ENCODE peak calls at places on chromosomes 6 and 20, in six cellular contexts. M is ovary, J is brain microvascular endothelial cell, O is epithelial cell of esophagus, N is choroid plexus epithelial cell, P is heart left ventricle. B is an unnamed sample.

GRCh38 chr6:83417880-83418663 is 12.8 kb downstream of the ME1 start:
- DNase-seq in N (peak; percentile 90), J (peak; percentile 37), O (peak; percentile 72), P (no peak), M (no peak), B (peak; percentile 60)

GRCh38 chr6:105001063-105001462 is 44.2 kb downstream of the LIN28B start:
- DNase-seq in J (no peak), M (no peak), O (no peak), N (no peak), P (no peak), B (no peak)

GRCh38 chr20:7195704-7196103 is 428.2 kb downstream of the BMP2 start:
- DNase-seq in P (no peak), N (peak; percentile 99), M (no peak), O (peak; percentile 91), J (peak; percentile 85), B (peak; percentile 95)

GRCh38 chr20:47489448-47489872 is 12.2 kb upstream of the NCOA3 start:
- DNase-seq in J (no peak), N (no peak), M (no peak), P (peak; percentile 40), O (no peak), B (no peak)

GRCh38 chr6:139706949-139707348 is 332.5 kb upstream of the CITED2 start:
- DNase-seq in P (no peak), N (no peak), M (no peak), O (no peak), J (no peak), B (no peak)

GRCh38 chr6:148779142-148779562 is 32.3 kb downstream of the UST start:
- DNase-seq in P (no peak), M (no peak), J (no peak), N (peak; percentile 61), O (no peak), B (peak; percentile 52)

GRCh38 chr6:85396159-85396808 is 53.6 kb upstream of the NT5E start:
- DNase-seq in J (no peak), O (no peak), M (no peak), N (no peak), P (no peak), B (no peak)

GRCh38 chr20:48189177-48189576 is 403.9 kb upstream of the SULF2 start:
- DNase-seq in M (no peak), N (peak; percentile 49), O (peak; percentile 89), J (peak; percentile 4), P (no peak), B (peak; percentile 68)

GRCh38 chr6:30578051-30578450 is 6.8 kb downstream of the ABCF1 start:
- DNase-seq in O (no peak), P (no peak), J (no peak), N (no peak), M (no peak), B (no peak)

GRCh38 chr6:142296975-142297604 is 4.7 kb upstream of the ADGRG6 start:
- DNase-seq in O (no peak), J (no peak), N (no peak), P (no peak), M (no peak), B (no peak)

GRCh38 chr6:88513920-88514319 is 347.8 kb upstream of the CNR1 start:
- DNase-seq in N (peak; percentile 16), M (no peak), P (no peak), O (no peak), J (no peak), B (peak; percentile 7)
- TF ChIP-seq CTCF in N (peak; percentile 24), M (no peak), P (no peak), O (no peak), J (peak; percentile 17), B (no peak)

GRCh38 chr6:56807992-56808342 is 146.9 kb upstream of the BEND6 start:
- DNase-seq in M (no peak), J (no peak), O (peak; percentile 37), N (peak; percentile 61), P (no peak), B (no peak)

GRCh38 chr6:56807335-56807991 is 147.4 kb upstream of the BEND6 start:
- DNase-seq in P (no peak), N (peak; percentile 26), O (no peak), M (no peak), J (no peak), B (peak; percentile 36)

GRCh38 chr6:56806368-56806767 is 148.5 kb upstream of the BEND6 start:
- DNase-seq in M (no peak), N (no peak), O (no peak), P (no peak), J (no peak), B (no peak)

GRCh38 chr6:56804996-56805395 is 149.9 kb upstream of the BEND6 start:
- DNase-seq in N (peak; percentile 77), O (peak; percentile 83), P (no peak), M (no peak), J (peak; percentile 65), B (peak; percentile 61)

DNA sequence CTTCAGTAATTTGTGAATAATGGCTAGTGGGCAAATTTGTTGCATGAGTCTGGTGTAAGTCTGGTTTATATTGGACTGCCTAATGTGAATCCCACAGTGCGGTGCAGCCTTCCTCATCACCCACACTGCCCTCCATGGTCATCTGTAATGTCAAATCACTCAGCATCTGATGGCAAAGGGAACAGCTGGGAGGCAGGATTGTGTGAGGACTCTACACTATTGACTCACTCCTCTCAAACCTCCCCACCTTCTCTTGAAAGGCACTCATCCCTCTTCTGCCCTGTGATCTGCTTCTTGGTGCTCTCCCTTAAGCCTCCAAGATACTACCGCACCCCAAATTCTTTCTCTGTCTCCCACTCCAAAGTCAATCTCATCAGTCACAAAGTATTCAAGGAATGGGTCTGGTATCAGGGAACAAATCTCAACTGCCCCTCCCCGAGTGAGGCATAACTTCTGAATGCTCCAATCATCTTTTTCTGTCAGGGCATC is 146.0 kb upstream of the BEND6 start:
- DNase-seq in O (peak; percentile 82), P (no peak), N (peak; percentile 62), J (peak; percentile 69), M (no peak), B (peak; percentile 33)
- TF ChIP-seq CTCF in O (no peak), P (no peak), N (no peak), J (no peak), M (no peak), B (no peak)

GRCh38 chr6:112286010-112286409 is 31.6 kb upstream of the LAMA4 start:
- DNase-seq in M (no peak), N (no peak), J (no peak), O (no peak), P (no peak), B (no peak)

GRCh38 chr6:112283621-112284020 is 29.3 kb upstream of the LAMA4 start:
- DNase-seq in M (no peak), O (no peak), P (no peak), J (no peak), N (no peak), B (no peak)

GRCh38 chr6:112284603-112285002 is 30.2 kb upstream of the LAMA4 start:
- DNase-seq in O (no peak), J (no peak), M (no peak), P (no peak), N (no peak), B (no peak)

GRCh38 chr6:112279044-112279916 is 24.9 kb upstream of the LAMA4 start:
- DNase-seq in O (no peak), J (no peak), N (no peak), M (no peak), P (no peak), B (no peak)

GRCh38 chr6:112282217-112282616 is 27.9 kb upstream of the LAMA4 start:
- DNase-seq in O (peak; percentile 79), N (peak; percentile 90), J (peak; percentile 78), P (peak; percentile 80), M (peak; percentile 44), B (peak; percentile 64)
- TF ChIP-seq CTCF in O (peak; percentile 48), N (peak; percentile 70), J (peak; percentile 72), P (peak; percentile 52), M (peak; percentile 29), B (peak; percentile 31)

GRCh38 chr20:45964024-45964423 is 8.0 kb downstream of the ZNF335 start:
- DNase-seq in M (no peak), P (no peak), J (no peak), O (no peak), N (no peak), B (no peak)

GRCh38 chr20:45962031-45962755 is 9.8 kb downstream of the ZNF335 start:
- DNase-seq in M (peak; percentile 35), P (no peak), N (no peak), J (no peak), O (no peak), B (no peak)

GRCh38 chr20:45965169-45966002 is 6.6 kb downstream of the ZNF335 start:
- DNase-seq in M (peak; percentile 37), O (no peak), N (no peak), J (no peak), P (no peak), B (no peak)

GRCh38 chr20:45959956-45960630 is 11.9 kb downstream of the ZNF335 start:
- DNase-seq in P (no peak), M (peak; percentile 24), J (no peak), N (no peak), O (no peak), B (no peak)

DNA sequence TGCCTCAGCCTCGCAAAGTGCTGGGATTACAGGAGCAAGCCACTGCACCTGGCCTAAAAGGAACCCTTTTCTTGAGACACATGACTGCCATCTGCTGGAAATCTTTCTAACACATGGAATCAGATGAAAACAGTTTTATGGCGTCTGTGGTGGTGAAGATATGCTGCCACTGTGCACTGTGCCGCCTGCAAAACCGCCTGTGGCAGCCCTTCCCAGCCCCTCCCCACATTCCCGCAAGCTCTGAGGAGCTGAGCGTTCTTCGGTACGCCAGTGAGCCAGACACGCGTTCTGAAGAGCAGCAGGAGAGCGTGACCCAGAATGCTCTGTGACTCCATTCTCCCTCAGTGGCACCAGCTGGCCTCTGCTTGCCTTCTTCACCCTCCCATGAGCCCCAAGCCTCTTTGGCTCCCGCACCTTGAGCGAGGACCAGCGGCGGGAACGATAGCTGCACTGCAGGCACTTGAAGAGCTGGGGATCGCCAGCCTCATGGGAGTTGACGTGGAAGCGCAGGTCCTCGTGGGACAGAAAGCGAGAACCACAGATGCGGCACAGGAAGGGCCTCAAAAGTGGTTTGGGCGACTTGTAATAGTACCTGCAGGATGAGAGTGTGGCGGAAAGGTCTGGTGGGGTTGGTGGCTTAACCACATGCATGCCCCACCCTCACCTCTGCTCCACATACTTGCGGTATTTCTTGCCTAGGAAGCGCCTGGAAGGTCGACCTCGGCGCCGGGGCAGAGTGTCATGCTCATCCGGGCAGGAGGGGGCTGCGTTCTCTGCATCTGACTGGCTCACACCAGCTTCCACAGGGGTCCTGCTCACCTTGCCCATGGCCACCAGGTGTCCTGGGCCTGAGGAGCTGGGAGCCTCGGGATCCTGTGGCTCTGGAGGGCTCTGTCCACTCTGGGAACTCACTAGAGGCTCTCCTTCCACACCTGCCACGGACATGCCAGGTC is 8.7 kb downstream of the ZNF335 start:
- DNase-seq in P (no peak), J (peak; percentile 12), M (peak; percentile 42), N (peak; percentile 77), O (peak; percentile 68), B (peak; percentile 63)
- TF ChIP-seq CTCF in P (peak; percentile 34), J (peak; percentile 49), M (peak; percentile 33), N (peak; percentile 49), O (peak; percentile 45), B (peak; percentile 44)

GRCh38 chr20:61963885-61964674 is 101.6 kb downstream of the TAF4 start:
- DNase-seq in P (no peak), M (no peak), O (no peak), N (no peak), J (no peak), B (no peak)
- TF ChIP-seq CTCF in P (no peak), M (no peak), O (no peak), N (no peak), J (no peak), B (no peak)

B was measured in MCF 10A.